ENCODE peak calls at places on chromosomes 3 and 15, in ten cellular contexts. T, I, U, Z, M, W, F, Y, O and S are unnamed samples.

GRCh38 chr15:26376243-26376642 is 396.6 kb downstream of the GABRB3 start:
- DNase-seq in T (no peak), I (no peak), U (no peak), Z (no peak), M (no peak), W (no peak), F (no peak), Y (no peak), O (no peak), S (no peak)

GRCh38 chr3:86733257-86733656 is 257.7 kb downstream of the VGLL3 start:
- DNase-seq in T (no peak), I (no peak), U (no peak), Z (no peak), M (no peak), W (no peak), F (no peak), Y (no peak), O (no peak), S (no peak)

GRCh38 chr3:30538787-30539186 is 67.6 kb upstream of the TGFBR2 start:
- DNase-seq in T (peak; percentile 84), I (peak; percentile 77), U (no peak), Z (peak; percentile 88), M (no peak), W (no peak), F (no peak), Y (no peak), O (no peak), S (no peak)

GRCh38 chr3:14728113-14728512 is 53.2 kb downstream of the C3orf20 start:
- DNase-seq in T (no peak), I (no peak), U (no peak), Z (no peak), M (no peak), W (no peak), F (no peak), Y (no peak), O (no peak), S (no peak)

GRCh38 chr3:73669268-73669667 is 44.5 kb upstream of the PDZRN3 start:
- DNase-seq in T (peak; percentile 68), I (peak; percentile 39), U (no peak), Z (peak; percentile 8), M (no peak), W (no peak), F (no peak), Y (no peak), O (no peak), S (peak; percentile 16)

GRCh38 chr3:186849392-186849975 is 7.0 kb downstream of the ADIPOQ start:
- DNase-seq in T (peak; percentile 76), I (no peak), U (no peak), Z (peak; percentile 66), M (no peak), W (no peak), F (no peak), Y (no peak), O (peak; percentile 67), S (no peak)

GRCh38 chr3:31762016-31762764 is 218.9 kb downstream of the OSBPL10 start:
- DNase-seq in T (no peak), I (no peak), U (no peak), Z (no peak), M (no peak), W (no peak), F (no peak), Y (no peak), O (no peak), S (no peak)

GRCh38 chr15:94294556-94294955 is 63.2 kb downstream of the MCTP2 start:
- DNase-seq in T (no peak), I (no peak), U (no peak), Z (no peak), M (no peak), W (no peak), F (no peak), Y (no peak), O (no peak), S (no peak)

GRCh38 chr3:113685956-113686721 is 10.3 kb downstream of the USF3 start:
- DNase-seq in T (peak; percentile 86), I (no peak), U (no peak), Z (peak; percentile 75), M (no peak), W (no peak), F (no peak), Y (no peak), O (peak; percentile 78), S (no peak)

GRCh38 chr3:50316657-50317242 is 5.8 kb downstream of the HYAL2 start:
- DNase-seq in T (peak; percentile 51), I (no peak), U (no peak), Z (no peak), M (peak; percentile 70), W (no peak), F (no peak), Y (peak; percentile 93), O (no peak), S (no peak)
- H3K4me3 ChIP-seq in T (no peak overlapping the region), I (no peak overlapping the region), U (no peak overlapping the region), Z (no peak overlapping the region), M (no peak overlapping the region), W (no peak overlapping the region), F (no peak overlapping the region), Y (peak overlapping the region; percentile 91), O (no peak overlapping the region), S (no peak overlapping the region)

GRCh38 chr3:153835540-153835939 is 285.6 kb upstream of the ARHGEF26 start:
- DNase-seq in T (no peak), I (no peak), U (no peak), Z (no peak), M (no peak), W (no peak), F (no peak), Y (no peak), O (no peak), S (no peak)
- H3K4me3 ChIP-seq in T (no peak overlapping the region), I (no peak overlapping the region), U (no peak overlapping the region), Z (no peak overlapping the region), M (no peak overlapping the region), W (no peak overlapping the region), F (no peak overlapping the region), Y (no peak overlapping the region), O (no peak overlapping the region), S (no peak overlapping the region)

DNA sequence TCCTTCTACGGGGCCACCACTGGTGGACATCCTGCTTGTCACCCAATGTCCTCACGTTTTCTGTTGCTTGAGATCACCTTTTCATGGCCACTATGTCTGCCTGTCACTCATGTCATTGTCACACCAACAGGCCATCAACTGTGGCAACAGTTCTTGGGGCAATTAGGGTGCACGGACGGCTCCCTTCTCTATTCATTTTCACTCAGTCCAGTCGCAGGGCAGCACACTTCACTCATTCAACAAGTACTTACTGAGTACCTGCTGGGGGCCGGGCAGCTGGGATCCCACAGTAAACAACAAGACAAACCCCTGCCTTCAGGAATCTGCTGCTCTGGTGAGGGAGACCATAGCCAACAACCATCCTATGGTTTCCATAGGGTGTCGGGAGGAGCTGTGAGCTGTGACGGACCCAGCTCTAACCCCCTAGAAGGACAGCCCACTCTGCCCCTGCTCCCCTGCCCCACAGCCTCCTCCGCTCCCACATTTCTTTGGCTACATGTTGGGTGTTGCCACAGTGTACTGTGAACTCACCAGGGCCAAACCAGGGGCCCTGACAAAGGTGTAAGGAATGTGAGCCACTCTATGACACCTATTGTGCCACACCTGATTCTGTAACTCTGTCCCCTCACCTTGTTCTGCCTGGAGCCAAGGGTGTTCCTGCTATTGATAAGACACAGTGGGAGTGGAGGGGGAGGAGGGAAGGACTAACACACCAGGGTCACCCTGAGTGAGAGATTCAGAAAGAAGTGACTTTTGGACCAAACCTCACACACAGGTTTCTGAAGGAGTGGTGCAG is 1.9 kb downstream of the VILL start:
- DNase-seq in T (no peak), I (no peak), U (no peak), Z (no peak), M (no peak), W (no peak), F (peak; percentile 20), Y (no peak), O (peak; percentile 48), S (no peak)
- H3K4me3 ChIP-seq in T (no peak overlapping the region), I (no peak overlapping the region), U (no peak overlapping the region), Z (no peak overlapping the region), M (no peak overlapping the region), W (no peak overlapping the region), F (no peak overlapping the region), Y (no peak overlapping the region), O (no peak overlapping the region), S (no peak overlapping the region)

GRCh38 chr3:190323241-190323617 is 983 bp upstream of the CLDN1 start:
- DNase-seq in T (no peak), I (no peak), U (peak; percentile 12), Z (no peak), M (no peak), W (no peak), F (peak; percentile 21), Y (no peak), O (no peak), S (no peak)
- H3K4me3 ChIP-seq in T (no peak overlapping the region), I (no peak overlapping the region), U (peak overlapping the region; percentile 65), Z (no peak overlapping the region), M (no peak overlapping the region), W (no peak overlapping the region), F (no peak overlapping the region), Y (peak overlapping the region; percentile 40), O (no peak overlapping the region), S (no peak overlapping the region)

GRCh38 chr3:45861043-45861846 is 19.3 kb upstream of the LZTFL1 start:
- DNase-seq in T (no peak), I (no peak), U (no peak), Z (no peak), M (no peak), W (no peak), F (no peak), Y (no peak), O (peak; percentile 2), S (no peak)
- H3K4me3 ChIP-seq in T (no peak overlapping the region), I (no peak overlapping the region), U (no peak overlapping the region), Z (no peak overlapping the region), M (no peak overlapping the region), W (no peak overlapping the region), F (no peak overlapping the region), Y (no peak overlapping the region), O (no peak overlapping the region), S (no peak overlapping the region)

GRCh38 chr15:41659855-41660234 is 360 bp upstream of the MGA start:
- DNase-seq in T (peak; percentile 49), I (no peak), U (no peak), Z (no peak), M (no peak), W (no peak), F (no peak), Y (peak; percentile 34), O (no peak), S (no peak)

GRCh38 chr15:41660235-41661077 is at the start of gene MGA:
- DNase-seq in T (peak; percentile 95), I (peak; percentile 60), U (peak; percentile 91), Z (peak; percentile 94), M (peak; percentile 87), W (peak; percentile 93), F (peak; percentile 82), Y (peak; percentile 93), O (peak; percentile 74), S (peak; percentile 40)

GRCh38 chr15:41658689-41659088 is 1.5 kb upstream of the MGA start:
- DNase-seq in T (no peak), I (no peak), U (no peak), Z (no peak), M (no peak), W (no peak), F (no peak), Y (no peak), O (no peak), S (no peak)

GRCh38 chr15:41661078-41661528 is 898 bp downstream of the MGA start:
- DNase-seq in T (no peak), I (no peak), U (no peak), Z (no peak), M (no peak), W (no peak), F (no peak), Y (no peak), O (no peak), S (no peak)

GRCh38 chr15:41659190-41659589 is 1.0 kb upstream of the MGA start:
- DNase-seq in T (no peak), I (no peak), U (no peak), Z (no peak), M (no peak), W (no peak), F (no peak), Y (no peak), O (no peak), S (no peak)
- H3K4me3 ChIP-seq in T (no peak overlapping the region), I (no peak overlapping the region), U (no peak overlapping the region), Z (no peak overlapping the region), M (no peak overlapping the region), W (no peak overlapping the region), F (no peak overlapping the region), Y (no peak overlapping the region), O (no peak overlapping the region), S (no peak overlapping the region)